ENCODE peak calls at places on chromosomes 2 and 18, in nine cellular contexts. G is brain microvascular endothelial cell, W is ELF-1, B is Peyer's patch, O is GF-D8, H is activated T-helper 1 cell treated with Interleukin-2 at 50 U/mL for 16 hours, P is amygdala, M is right lobe of liver, C is K562. K is an unnamed sample.

GRCh38 chr2:127486247-127486912 is 39.9 kb downstream of the IWS1 start:
- DNase-seq in P (no peak), B (no peak), G (peak; percentile 8), M (no peak), C (no peak), H (no peak), O (peak; percentile 84), W (no peak), K (no peak)

GRCh38 chr2:127567351-127567854 is 31.9 kb downstream of the MYO7B start:
- DNase-seq in H (no peak), P (no peak), G (no peak), M (no peak), C (no peak), B (no peak), O (no peak), W (no peak), K (no peak)

GRCh38 chr2:121008978-121009377 is 273.3 kb downstream of the GLI2 start:
- DNase-seq in W (peak; percentile 61), P (no peak), M (no peak), O (no peak), G (no peak), C (peak; percentile 31), H (no peak), B (no peak), K (no peak)

GRCh38 chr2:191811807-191812602 is 34.9 kb downstream of the CAVIN2 start:
- DNase-seq in W (peak; percentile 58), P (peak; percentile 2), M (peak; percentile 36), H (no peak), G (peak; percentile 61), C (peak; percentile 32), O (no peak), B (peak; percentile 58), K (no peak)

GRCh38 chr2:240252872-240253511 is 112.5 kb upstream of the OTOS start:
- DNase-seq in O (no peak), B (peak; percentile 32), G (no peak), P (no peak), H (no peak), C (no peak), W (no peak), M (no peak), K (no peak)

GRCh38 chr18:23504720-23505119 is 1.4 kb downstream of the RMC1 start:
- DNase-seq in W (no peak), P (no peak), C (no peak), G (no peak), H (no peak), B (no peak), O (no peak), M (no peak), K (no peak)

GRCh38 chr2:240812721-240813120 is 7.3 kb downstream of the KIF1A start:
- DNase-seq in G (no peak), M (no peak), W (no peak), H (no peak), C (no peak), B (peak; percentile 37), P (no peak), O (no peak), K (no peak)

GRCh38 chr2:47277187-47277586 is 122.1 kb upstream of the STPG4 start:
- DNase-seq in C (no peak), P (no peak), G (no peak), W (no peak), O (no peak), M (no peak), H (no peak), B (no peak), K (no peak)

GRCh38 chr2:214808481-214808931 is 977 bp downstream of the BARD1 start:
- DNase-seq in G (no peak), O (no peak), B (no peak), H (no peak), M (no peak), P (no peak), C (no peak), W (no peak), K (no peak)

GRCh38 chr2:165376571-165376975 is 92.9 kb upstream of the CSRNP3 start:
- DNase-seq in C (no peak), M (no peak), H (no peak), B (no peak), W (no peak), O (no peak), G (no peak), P (no peak), K (no peak)